ENCODE peak calls at places on chromosomes 12 and 14, in ten cellular contexts. E, K, L, D, G, B, W, F, J and H are unnamed samples.

GRCh38 chr12:93090768-93091172 is 161.7 kb upstream of the EEA1 start:
- DNase-seq in E (no peak), K (no peak), L (no peak), D (no peak), G (no peak), B (no peak), W (no peak), F (no peak), J (no peak), H (no peak)

GRCh38 chr12:43453761-43454160 is 98.2 kb downstream of the ADAMTS20 start:
- DNase-seq in E (no peak), K (no peak), L (no peak), D (no peak), G (no peak), B (no peak), W (no peak), F (no peak), J (no peak), H (no peak)

GRCh38 chr14:91888641-91889476 is 21.5 kb upstream of the TC2N start:
- DNase-seq in E (peak), K (no peak), L (no peak), D (no peak), G (no peak), B (no peak), W (no peak), F (no peak), J (no peak), H (no peak)

GRCh38 chr12:1013618-1014489 is 22.8 kb downstream of the ERC1 start:
- DNase-seq in E (no peak), K (no peak), L (no peak), D (no peak), G (no peak), B (no peak), W (no peak), F (no peak), J (no peak), H (no peak)

GRCh38 chr14:95895720-95896119 is 19.1 kb downstream of the TUNAR start:
- DNase-seq in E (no peak), K (no peak), L (no peak), D (no peak), G (no peak), B (no peak), W (no peak), F (no peak), J (no peak), H (no peak)

GRCh38 chr14:101248840-101249675 is 312.2 kb upstream of the DIO3 start:
- DNase-seq in E (peak), K (no peak), L (no peak), D (no peak), G (no peak), B (no peak), W (peak), F (peak), J (no peak), H (no peak)

GRCh38 chr14:59407246-59407615 is 57.9 kb downstream of the GPR135 start:
- DNase-seq in E (no peak), K (no peak), L (no peak), D (no peak), G (no peak), B (no peak), W (no peak), F (no peak), J (no peak), H (no peak)

GRCh38 chr14:60242420-60242819 is 6.6 kb upstream of the PPM1A start:
- DNase-seq in E (no peak), K (no peak), L (no peak), D (no peak), G (no peak), B (no peak), W (no peak), F (no peak), J (no peak), H (no peak)

GRCh38 chr12:46676396-46676795 is 149.4 kb downstream of the SLC38A4 start:
- DNase-seq in E (no peak), K (no peak), L (no peak), D (no peak), G (no peak), B (no peak), W (no peak), F (no peak), J (no peak), H (no peak)

GRCh38 chr12:99439399-99439798 is 208.2 kb upstream of the GARIN6 start:
- DNase-seq in E (no peak), K (no peak), L (no peak), D (no peak), G (no peak), B (no peak), W (no peak), F (no peak), J (no peak), H (no peak)

GRCh38 chr12:3138896-3139590 is 61.9 kb downstream of the TSPAN9 start:
- DNase-seq in E (no peak), K (no peak), L (no peak), D (no peak), G (no peak), B (no peak), W (no peak), F (no peak), J (no peak), H (no peak)

GRCh38 chr12:39971348-39971747 is 134.5 kb downstream of the SLC2A13 start:
- DNase-seq in E (no peak), K (no peak), L (no peak), D (no peak), G (no peak), B (no peak), W (no peak), F (no peak), J (no peak), H (no peak)

GRCh38 chr14:87896393-87897380 is 96.3 kb downstream of the GALC start:
- DNase-seq in E (no peak), K (no peak), L (peak), D (no peak), G (no peak), B (no peak), W (no peak), F (no peak), J (peak), H (no peak)

GRCh38 chr14:44928793-44929192 is 33.0 kb downstream of the KLHL28 start:
- DNase-seq in E (no peak), K (no peak), L (no peak), D (no peak), G (no peak), B (no peak), W (no peak), F (no peak), J (no peak), H (no peak)

GRCh38 chr12:124566181-124567034 is 1.0 kb downstream of the NCOR2 start:
- DNase-seq in E (peak), K (peak), L (peak), D (peak), G (peak), B (peak), W (peak), F (peak), J (peak), H (peak)

GRCh38 chr12:5428332-5429221 is 3.3 kb upstream of the NTF3 start:
- DNase-seq in E (no peak), K (no peak), L (no peak), D (no peak), G (no peak), B (no peak), W (no peak), F (peak), J (no peak), H (no peak)

GRCh38 chr12:63095369-63095967 is 55.5 kb downstream of the AVPR1A start:
- DNase-seq in E (no peak), K (no peak), L (no peak), D (no peak), G (no peak), B (no peak), W (no peak), F (no peak), J (no peak), H (no peak)

GRCh38 chr12:70449758-70450341 is 83.8 kb downstream of the KCNMB4 start:
- DNase-seq in E (no peak), K (no peak), L (no peak), D (no peak), G (no peak), B (no peak), W (no peak), F (no peak), J (no peak), H (no peak)

GRCh38 chr12:126895946-126896520 is 1370.9 kb upstream of the TMEM132C start:
- DNase-seq in E (no peak), K (no peak), L (no peak), D (no peak), G (no peak), B (no peak), W (no peak), F (no peak), J (no peak), H (no peak)

GRCh38 chr14:62015945-62016344 is 253.7 kb downstream of the SNAPC1 start:
- DNase-seq in E (no peak), K (no peak), L (no peak), D (no peak), G (no peak), B (no peak), W (no peak), F (no peak), J (no peak), H (no peak)

GRCh38 chr12:108826807-108827721 is 30.3 kb downstream of the SSH1 start:
- DNase-seq in E (no peak), K (no peak), L (no peak), D (no peak), G (no peak), B (no peak), W (no peak), F (no peak), J (no peak), H (no peak)

GRCh38 chr14:52922059-52922458 is 28.8 kb downstream of the FERMT2 start:
- DNase-seq in E (no peak), K (no peak), L (no peak), D (no peak), G (no peak), B (no peak), W (no peak), F (no peak), J (no peak), H (no peak)

GRCh38 chr12:88036368-88036965 is 7.3 kb upstream of the C12orf50 start:
- DNase-seq in E (no peak), K (no peak), L (no peak), D (no peak), G (no peak), B (no peak), W (no peak), F (no peak), J (no peak), H (no peak)

GRCh38 chr12:23895792-23896218 is 53.7 kb downstream of the SOX5 start:
- DNase-seq in E (no peak), K (no peak), L (no peak), D (no peak), G (no peak), B (no peak), W (no peak), F (no peak), J (peak), H (no peak)

GRCh38 chr12:25256826-25257225 is 6.1 kb upstream of the KRAS start:
- DNase-seq in E (no peak), K (no peak), L (no peak), D (no peak), G (no peak), B (no peak), W (no peak), F (no peak), J (no peak), H (no peak)

GRCh38 chr14:104245075-104245474 is 106.7 kb downstream of the KIF26A start:
- DNase-seq in E (no peak), K (no peak), L (no peak), D (no peak), G (no peak), B (no peak), W (no peak), F (peak), J (no peak), H (no peak)

GRCh38 chr12:54352022-54352531 is 12.2 kb downstream of the GPR84 start:
- DNase-seq in E (no peak), K (peak), L (no peak), D (peak), G (no peak), B (no peak), W (peak), F (no peak), J (no peak), H (no peak)

GRCh38 chr14:105087963-105088811 is 23.0 kb upstream of the GPR132 start:
- DNase-seq in E (peak), K (no peak), L (peak), D (peak), G (no peak), B (no peak), W (peak), F (peak), J (no peak), H (peak)

GRCh38 chr12:93657076-93657475 is 20.1 kb upstream of the CRADD start:
- DNase-seq in E (no peak), K (no peak), L (no peak), D (no peak), G (no peak), B (no peak), W (no peak), F (no peak), J (no peak), H (no peak)

GRCh38 chr12:66467932-66468331 is 165.6 kb downstream of the HELB start:
- DNase-seq in E (no peak), K (no peak), L (no peak), D (no peak), G (no peak), B (no peak), W (no peak), F (no peak), J (no peak), H (no peak)

GRCh38 chr12:6774557-6775062 is 2.3 kb downstream of the LAG3 start:
- DNase-seq in E (no peak), K (no peak), L (no peak), D (peak), G (peak), B (no peak), W (no peak), F (no peak), J (no peak), H (no peak)

GRCh38 chr12:98352218-98352811 is 163.1 kb upstream of the TMPO start:
- DNase-seq in E (no peak), K (no peak), L (no peak), D (no peak), G (no peak), B (no peak), W (no peak), F (no peak), J (no peak), H (no peak)

GRCh38 chr14:75141967-75142366 is 15.1 kb upstream of the NEK9 start:
- DNase-seq in E (no peak), K (no peak), L (no peak), D (no peak), G (peak), B (no peak), W (no peak), F (no peak), J (no peak), H (no peak)

GRCh38 chr14:70011098-70011497 is 131.9 kb downstream of the SMOC1 start:
- DNase-seq in E (no peak), K (no peak), L (no peak), D (no peak), G (no peak), B (no peak), W (no peak), F (no peak), J (no peak), H (no peak)

GRCh38 chr14:68404652-68405183 is 388.1 kb downstream of the ZFP36L1 start:
- DNase-seq in E (no peak), K (no peak), L (no peak), D (no peak), G (no peak), B (no peak), W (no peak), F (no peak), J (no peak), H (no peak)